ENCODE peak calls at places on chromosomes 11 and 22, in four cellular contexts. Z is HCT116; P is WTC11; T is activated CD4-positive, alpha-beta T cell treated with anti-CD3 and anti-CD28 coated beads for 4 hours. H is an unnamed sample.

GRCh38 chr22:32590556-32590955 is 115.9 kb downstream of the FBXO7 start:
- DNase-seq in T (no peak), Z (no peak), P (no peak), H (no peak)

GRCh38 chr22:25131198-25131887 is 68.3 kb upstream of the CRYBB3 start:
- DNase-seq in Z (no peak), P (no peak), T (no peak), H (no peak)

GRCh38 chr11:62664405-62665074 is 470 bp downstream of the C11orf98 start:
- DNase-seq in Z (no peak), T (peak; percentile 41), P (peak; percentile 60), H (peak; percentile 61)

GRCh38 chr11:75240381-75241035 is at the start of gene TPBGL:
- DNase-seq in P (peak; percentile 65), Z (no peak), T (peak; percentile 49), H (no peak)

GRCh38 chr11:110463153-110463552 is 33.4 kb downstream of the FDX1 start:
- DNase-seq in P (peak; percentile 70), Z (no peak), T (no peak), H (peak; percentile 52)

GRCh38 chr22:23282986-23283385 is 102.7 kb downstream of the BCR start:
- DNase-seq in Z (no peak), P (no peak), T (no peak), H (no peak)

GRCh38 chr22:36373258-36373579 is 14.5 kb downstream of the MYH9 start:
- DNase-seq in Z (no peak), T (no peak), P (no peak), H (peak; percentile 94)

GRCh38 chr22:39117585-39118191 is 20.6 kb downstream of the APOBEC3H start:
- DNase-seq in P (peak; percentile 67), T (peak; percentile 75), Z (peak; percentile 53), H (peak; percentile 61)

GRCh38 chr11:73671701-73672100 is 25.3 kb downstream of the PLEKHB1 start:
- DNase-seq in Z (no peak), T (no peak), P (no peak), H (no peak)

GRCh38 chr11:35170503-35170902 is 31.5 kb downstream of the CD44 start:
- DNase-seq in T (no peak), P (no peak), Z (no peak), H (no peak)

GRCh38 chr11:20105427-20105826 is 54.8 kb downstream of the DBX1 start:
- DNase-seq in Z (no peak), T (no peak), P (no peak), H (no peak)

GRCh38 chr22:33920927-33921575 is 775 bp upstream of the LARGE1 start:
- DNase-seq in P (peak; percentile 100), T (peak; percentile 80), Z (peak; percentile 57), H (peak; percentile 99)

GRCh38 chr11:108483163-108483562 is 15.0 kb downstream of the POGLUT3 start:
- DNase-seq in T (no peak), Z (no peak), P (no peak), H (no peak)

GRCh38 chr11:40376346-40376745 is 1083.1 kb downstream of the LRRC4C start:
- DNase-seq in P (no peak), T (no peak), Z (no peak), H (no peak)